ENCODE peak calls at places on chromosomes 11 and 22, in five cellular contexts. I is lower leg skin, B is omental fat pad, P is ascending aorta, G is epithelial cell of esophagus. U is an unnamed sample.

GRCh38 chr22:42544686-42545085 is 9.1 kb upstream of the SERHL2 start:
- DNase-seq in I (no peak), B (no peak), P (no peak), G (no peak), U (no peak)

GRCh38 chr22:29078036-29078868 is 5.4 kb downstream of the KREMEN1 start:
- DNase-seq in I (no peak), B (no peak), P (no peak), G (no peak), U (no peak)

GRCh38 chr22:46769191-46769675 is 6.8 kb downstream of the TBC1D22A start:
- DNase-seq in I (no peak), B (no peak), P (no peak), G (no peak), U (no peak)

GRCh38 chr11:2138436-2139117 is 612 bp downstream of the IGF2 start:
- DNase-seq in I (no peak), B (no peak), P (no peak), G (no peak), U (no peak)

GRCh38 chr22:38935023-38935422 is 22.4 kb upstream of the APOBEC3A start:
- DNase-seq in I (peak), B (no peak), P (no peak), G (peak), U (no peak)

GRCh38 chr11:88246680-88247079 is 71.4 kb upstream of the RAB38 start:
- DNase-seq in I (peak), B (no peak), P (no peak), G (peak), U (no peak)

GRCh38 chr11:69397732-69398131 is 83.7 kb upstream of the LINC01488 start:
- DNase-seq in I (no peak), B (no peak), P (no peak), G (no peak), U (no peak)

GRCh38 chr11:119567667-119568582 is 145.0 kb upstream of the THY1 start:
- DNase-seq in I (no peak), B (no peak), P (no peak), G (peak), U (no peak)

GRCh38 chr11:77198440-77198849 is 70.4 kb downstream of the MYO7A start:
- DNase-seq in I (no peak), B (peak), P (peak), G (peak), U (peak)

GRCh38 chr11:133906746-133907145 is 50.0 kb downstream of the IGSF9B start:
- DNase-seq in I (no peak), B (no peak), P (no peak), G (no peak), U (no peak)

GRCh38 chr22:49437356-49437755 is 390.3 kb downstream of the BRD1 start:
- DNase-seq in I (no peak), B (no peak), P (peak), G (no peak), U (no peak)

GRCh38 chr11:46383404-46383758 is 1.9 kb downstream of the MDK start:
- DNase-seq in I (no peak), B (no peak), P (no peak), G (no peak), U (no peak)
- TF ChIP-seq CTCF in I (no peak), B (no peak), P (no peak), G (no peak), U (no peak)

GRCh38 chr11:106585061-106585460 is 433.2 kb downstream of the GUCY1A2 start:
- DNase-seq in I (no peak), B (no peak), P (no peak), G (peak), U (no peak)
- TF ChIP-seq CTCF in I (no peak), B (no peak), P (no peak), G (peak), U (no peak)

GRCh38 chr22:32175751-32176644 is 16.9 kb upstream of the C22orf42 start:
- DNase-seq in I (no peak), B (no peak), P (no peak), G (no peak), U (no peak)
- TF ChIP-seq CTCF in I (no peak), B (no peak), P (no peak), G (no peak), U (no peak)

DNA sequence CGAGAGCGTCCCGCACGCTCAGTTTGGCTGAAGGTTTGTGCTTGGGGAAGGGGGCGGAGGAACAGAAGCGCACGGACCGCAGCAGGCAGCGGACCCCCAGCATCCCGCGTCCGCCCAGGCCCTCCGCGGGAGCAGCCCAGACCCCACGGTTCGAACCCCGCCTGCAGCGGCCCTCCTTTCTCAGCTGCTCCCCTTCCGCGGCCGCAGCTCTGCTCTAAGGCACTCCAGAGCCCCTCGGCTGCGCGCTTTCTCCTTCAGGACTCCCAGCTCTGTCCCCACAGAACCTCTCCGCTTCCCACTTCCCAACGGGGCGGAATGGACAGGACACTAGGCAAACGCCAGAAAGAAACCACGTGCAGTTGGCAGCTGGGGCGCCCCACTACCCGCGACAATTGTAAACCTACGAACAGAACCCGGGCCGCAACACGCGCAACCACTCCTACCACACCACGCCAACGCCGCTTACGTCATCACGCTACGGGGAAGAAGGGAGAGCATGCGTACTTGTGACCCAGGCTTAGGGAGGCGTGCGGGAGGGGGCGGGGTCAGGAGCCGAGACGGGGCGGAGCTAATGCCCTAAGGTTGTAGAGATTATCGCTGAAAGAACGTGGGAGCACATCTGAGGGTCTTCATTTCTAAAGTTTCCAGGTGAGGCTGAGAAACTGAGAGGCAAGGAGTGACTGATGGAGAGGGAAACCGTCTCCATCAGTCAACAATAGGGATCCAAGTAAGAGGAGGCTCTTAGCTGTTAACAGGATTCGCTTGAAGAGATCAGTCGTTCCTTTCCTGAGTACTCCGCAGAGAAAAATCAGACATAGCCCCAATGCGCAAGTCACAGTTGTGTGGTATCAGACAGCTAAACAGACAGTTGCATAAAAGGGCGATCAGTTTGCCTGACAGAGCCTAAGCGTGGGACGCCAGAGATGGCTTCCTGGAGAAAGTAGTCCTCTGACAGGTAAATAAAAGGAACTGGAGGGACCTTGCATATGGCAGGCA is at the start of gene NARS2:
- DNase-seq in I (peak), B (peak), P (peak), G (peak), U (peak)
- TF ChIP-seq CTCF in I (no peak), B (no peak), P (no peak), G (no peak), U (no peak)

GRCh38 chr22:36790648-36791047 is 14.7 kb upstream of the IFT27 start:
- DNase-seq in I (no peak), B (no peak), P (no peak), G (no peak), U (no peak)
- TF ChIP-seq CTCF in I (no peak), B (no peak), P (no peak), G (no peak), U (no peak)

DNA sequence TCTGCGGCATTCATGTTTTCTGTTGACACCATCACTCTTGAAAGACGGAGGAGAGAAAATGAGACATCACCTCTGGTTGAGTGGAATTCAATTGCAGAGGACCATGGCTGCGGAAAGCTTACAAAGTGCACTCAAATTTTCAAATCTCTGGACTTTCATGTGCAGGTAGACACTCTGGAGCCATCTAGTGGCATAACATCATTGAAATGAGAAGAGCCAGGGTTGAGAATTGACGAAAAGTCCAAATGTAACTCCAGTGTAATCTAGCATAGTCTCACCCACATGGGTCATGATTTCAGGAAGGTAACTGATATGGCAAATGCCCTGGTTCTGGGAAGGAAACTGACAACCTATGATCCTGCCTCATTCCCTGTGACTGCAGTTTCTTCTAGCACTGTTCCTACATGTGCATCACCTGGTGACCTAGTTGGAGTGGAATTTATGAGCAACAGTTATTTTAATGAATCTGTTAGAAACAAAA is 687.8 kb downstream of the KCNA4 start:
- DNase-seq in I (no peak), B (no peak), P (no peak), G (peak), U (no peak)
- TF ChIP-seq CTCF in I (no peak), B (no peak), P (peak), G (peak), U (peak)

GRCh38 chr11:62544521-62545436 is 1.8 kb downstream of the AHNAK start:
- DNase-seq in I (no peak), B (no peak), P (no peak), G (peak), U (no peak)

GRCh38 chr11:62546937-62547625 is 475 bp upstream of the AHNAK start:
- DNase-seq in I (no peak), B (no peak), P (peak), G (peak), U (no peak)

GRCh38 chr11:62543680-62544444 is 2.7 kb downstream of the AHNAK start:
- DNase-seq in I (no peak), B (no peak), P (no peak), G (peak), U (no peak)

GRCh38 chr11:62546244-62546936 is at the start of gene AHNAK:
- DNase-seq in I (peak), B (no peak), P (peak), G (peak), U (peak)

GRCh38 chr11:62545437-62546243 is 966 bp downstream of the AHNAK start:
- DNase-seq in I (peak), B (peak), P (peak), G (peak), U (peak)
- TF ChIP-seq CTCF in I (peak), B (no peak), P (no peak), G (peak), U (no peak)

GRCh38 chr11:708511-708910 is 2.5 kb downstream of the EPS8L2 start:
- DNase-seq in I (no peak), B (no peak), P (no peak), G (no peak), U (no peak)

GRCh38 chr11:706439-706956 is 467 bp downstream of the EPS8L2 start:
- DNase-seq in I (no peak), B (no peak), P (peak), G (peak), U (no peak)

GRCh38 chr11:707817-708420 is 1.9 kb downstream of the EPS8L2 start:
- DNase-seq in I (no peak), B (no peak), P (no peak), G (no peak), U (no peak)

GRCh38 chr11:705646-706438 is at the start of gene EPS8L2:
- DNase-seq in I (no peak), B (no peak), P (no peak), G (peak), U (no peak)

DNA sequence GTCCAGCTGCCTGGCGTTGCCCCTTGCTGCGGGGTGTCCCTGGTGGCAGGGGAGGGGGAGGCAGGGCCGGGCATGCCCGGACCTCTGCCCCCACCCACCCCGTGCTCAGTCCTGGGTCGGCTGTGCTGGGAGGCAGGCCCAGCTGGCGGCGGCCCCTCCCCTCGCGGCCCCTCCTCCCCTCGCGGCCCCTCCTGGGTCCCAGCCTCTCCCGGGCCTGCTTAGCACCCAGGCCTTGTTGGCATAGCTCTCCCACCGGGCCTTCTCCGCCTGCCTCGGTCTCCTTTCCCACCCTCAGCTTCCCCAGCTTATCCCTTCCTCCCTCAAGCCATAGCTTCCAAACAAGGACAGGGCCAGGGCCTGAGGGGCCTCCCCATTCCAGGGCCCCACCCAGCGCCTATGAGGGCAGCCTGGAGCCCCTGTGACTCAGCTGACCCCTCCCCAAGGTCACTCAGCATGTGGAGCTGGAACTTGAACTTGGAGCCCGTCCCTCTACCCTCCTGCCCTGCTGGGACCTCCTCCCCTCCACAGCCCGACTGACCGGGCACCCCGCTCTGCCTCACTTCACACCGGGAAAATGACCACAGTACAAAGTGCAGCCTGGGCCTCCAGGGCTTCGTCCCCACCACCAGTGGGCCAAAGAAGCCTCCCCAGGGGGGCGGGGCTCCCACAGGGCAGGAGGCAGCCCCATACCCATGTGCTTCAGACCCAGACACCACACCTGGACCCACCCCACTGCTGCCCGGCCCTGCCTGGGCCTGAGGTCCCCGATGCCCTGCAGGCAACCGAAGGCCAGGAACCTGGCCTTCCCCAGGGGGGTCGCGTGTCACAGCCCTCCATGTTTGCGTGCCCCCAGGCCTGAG is 1.2 kb downstream of the EPS8L2 start:
- DNase-seq in I (no peak), B (no peak), P (peak), G (peak), U (no peak)
- TF ChIP-seq CTCF in I (peak), B (no peak), P (no peak), G (no peak), U (no peak)